ENCODE peak calls at places on chromosomes 12 and 14, in nine cellular contexts. S, G, R, T, V, L, C, E and J are unnamed samples.

GRCh38 chr12:100382327-100382726 is 25.5 kb downstream of the SLC17A8 start:
- DNase-seq in C (no peak), T (no peak), S (no peak), V (peak; percentile 35), E (no peak), G (no peak), L (no peak), R (no peak), J (no peak)

GRCh38 chr14:106843951-106844483 is 1317.6 kb downstream of the TMEM121 start:
- DNase-seq in G (peak; percentile 19), R (no peak), L (no peak), V (peak; percentile 57), C (peak; percentile 65), T (no peak), S (peak; percentile 13), E (peak; percentile 63), J (peak; percentile 33)

GRCh38 chr14:38404100-38404541 is 148.2 kb upstream of the CLEC14A start:
- DNase-seq in E (no peak), V (peak; percentile 57), L (no peak), R (peak; percentile 88), C (no peak), T (no peak), G (no peak), S (no peak), J (no peak)

GRCh38 chr12:115599251-115599811 is 678.2 kb downstream of the MED13L start:
- DNase-seq in S (no peak), E (no peak), L (peak; percentile 66), T (no peak), G (peak; percentile 54), C (no peak), R (peak; percentile 62), V (no peak), J (no peak)

GRCh38 chr12:106541201-106541600 is 41.6 kb upstream of the RFX4 start:
- DNase-seq in R (no peak), T (no peak), C (no peak), E (no peak), V (no peak), G (no peak), L (no peak), S (no peak), J (no peak)

GRCh38 chr14:61484826-61485584 is 163.6 kb downstream of the PRKCH start:
- DNase-seq in R (no peak), S (peak; percentile 60), C (peak; percentile 74), E (peak; percentile 65), G (no peak), T (no peak), V (peak; percentile 39), L (no peak), J (no peak)

GRCh38 chr14:94746131-94746530 is 23.8 kb downstream of the GSC start:
- DNase-seq in T (no peak), V (no peak), L (no peak), G (no peak), R (no peak), S (no peak), C (no peak), E (no peak), J (no peak)

GRCh38 chr12:51397670-51398069 is 6.5 kb upstream of the GALNT6 start:
- DNase-seq in C (no peak), E (no peak), G (no peak), V (no peak), T (no peak), S (no peak), R (no peak), L (no peak), J (no peak)

GRCh38 chr14:53791116-53791515 is 165.5 kb downstream of the BMP4 start:
- DNase-seq in R (no peak), T (no peak), L (no peak), G (no peak), E (no peak), C (no peak), S (no peak), V (no peak), J (no peak)

GRCh38 chr12:750356-751191 is 1.8 kb upstream of the WNK1 start:
- DNase-seq in S (peak; percentile 26), T (no peak), G (no peak), R (no peak), C (no peak), E (no peak), L (no peak), V (no peak), J (no peak)

GRCh38 chr12:107760207-107760816 is 625 bp downstream of the PRDM4 start:
- DNase-seq in G (peak; percentile 6), C (peak; percentile 16), E (peak; percentile 13), V (peak; percentile 33), R (no peak), L (peak; percentile 69), T (peak; percentile 48), S (peak; percentile 58), J (no peak)

GRCh38 chr14:99258884-99259283 is 13.1 kb downstream of the BCL11B start:
- DNase-seq in V (no peak), G (no peak), E (no peak), R (no peak), C (no peak), T (no peak), S (no peak), L (no peak), J (no peak)

GRCh38 chr14:59347915-59348314 is 117.3 kb downstream of the GPR135 start:
- DNase-seq in L (no peak), V (no peak), T (no peak), C (no peak), R (no peak), E (no peak), G (no peak), S (no peak), J (no peak)

GRCh38 chr12:27865421-27865820 is 85.4 kb upstream of the MANSC4 start:
- DNase-seq in V (no peak), G (no peak), T (no peak), E (no peak), R (peak; percentile 70), C (no peak), L (no peak), S (no peak), J (no peak)

GRCh38 chr12:132907216-132907615 is 19.8 kb upstream of the CHFR start:
- DNase-seq in R (no peak), T (no peak), E (no peak), L (no peak), S (no peak), V (no peak), G (no peak), C (no peak), J (no peak)
- H3K9me3 ChIP-seq in R (peaks cover 6% of the 10 kb centered on the region), T (no peaks in the 10 kb centered on the region), E (no peaks in the 10 kb centered on the region), L (no peaks in the 10 kb centered on the region), S (no peaks in the 10 kb centered on the region), V (peaks cover 16% of the 10 kb centered on the region), G (peaks cover 15% of the 10 kb centered on the region), C (peaks cover 14% of the 10 kb centered on the region), J (peaks cover 9% of the 10 kb centered on the region)

GRCh38 chr14:49972199-49972671 is 79.4 kb downstream of the ARF6 start:
- DNase-seq in S (no peak), T (no peak), C (peak; percentile 49), V (peak; percentile 90), L (no peak), E (peak; percentile 33), G (peak; percentile 53), R (peak; percentile 66), J (no peak)

GRCh38 chr14:49977126-49977841 is 84.4 kb downstream of the ARF6 start:
- DNase-seq in V (no peak), C (no peak), S (no peak), G (no peak), E (no peak), R (no peak), L (no peak), T (no peak), J (no peak)

GRCh38 chr14:49975286-49975685 is 82.4 kb downstream of the ARF6 start:
- DNase-seq in V (peak; percentile 96), L (no peak), T (no peak), G (no peak), R (peak; percentile 96), S (no peak), C (no peak), E (no peak), J (peak; percentile 70)

GRCh38 chr14:49972840-49973239 is 80.0 kb downstream of the ARF6 start:
- DNase-seq in V (peak; percentile 97), E (peak; percentile 27), S (no peak), C (peak; percentile 57), G (no peak), L (no peak), R (peak; percentile 93), T (no peak), J (peak; percentile 84)

GRCh38 chr14:49975799-49976198 is 82.9 kb downstream of the ARF6 start:
- DNase-seq in G (no peak), R (no peak), C (no peak), L (no peak), V (peak; percentile 40), E (no peak), S (no peak), T (no peak), J (no peak)
- H3K36me3 ChIP-seq in G (no peaks in the 10 kb centered on the region), R (no peaks in the 10 kb centered on the region), C (no peaks in the 10 kb centered on the region), L (no peaks in the 10 kb centered on the region), V (no peaks in the 10 kb centered on the region), E (no peaks in the 10 kb centered on the region), S (no peaks in the 10 kb centered on the region), T (no peaks in the 10 kb centered on the region), J (no peaks in the 10 kb centered on the region)

DNA sequence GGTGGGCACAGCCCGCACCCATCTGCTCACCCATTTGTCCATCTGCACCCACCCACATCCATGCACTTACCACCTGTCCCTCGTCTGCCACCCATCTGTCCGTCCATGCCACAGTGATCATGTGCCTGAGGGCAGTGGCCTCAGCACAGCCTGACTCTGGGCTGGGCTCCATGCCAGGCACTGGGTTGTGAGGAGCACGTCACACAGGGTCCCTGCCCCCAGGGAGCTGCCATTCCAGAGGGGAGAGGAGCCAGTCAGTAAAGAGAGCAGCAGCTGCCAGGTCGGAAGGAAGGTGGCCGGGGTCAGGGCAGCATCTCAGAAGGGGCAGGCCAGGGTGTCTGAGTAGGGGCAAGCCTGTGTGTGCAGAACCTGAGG is 43.6 kb downstream of the FBRSL1 start:
- DNase-seq in E (no peak), T (no peak), R (no peak), S (no peak), L (no peak), C (no peak), G (no peak), V (no peak), J (no peak)
- H3K9me3 ChIP-seq in E (no peaks in the 10 kb centered on the region), T (no peaks in the 10 kb centered on the region), R (no peaks in the 10 kb centered on the region), S (no peaks in the 10 kb centered on the region), L (no peaks in the 10 kb centered on the region), C (no peaks in the 10 kb centered on the region), G (no peaks in the 10 kb centered on the region), V (no peaks in the 10 kb centered on the region), J (peaks cover 2% of the 10 kb centered on the region)

GRCh38 chr14:50425105-50425504 is 28.4 kb upstream of the CDKL1 start:
- DNase-seq in V (no peak), C (no peak), L (no peak), E (no peak), S (no peak), T (no peak), G (no peak), R (no peak), J (no peak)

GRCh38 chr14:50425816-50426215 is 29.1 kb upstream of the CDKL1 start:
- DNase-seq in V (no peak), R (peak; percentile 88), S (no peak), L (no peak), T (no peak), G (no peak), E (no peak), C (no peak), J (no peak)

GRCh38 chr14:50421499-50421898 is 24.8 kb upstream of the CDKL1 start:
- DNase-seq in C (no peak), V (no peak), T (no peak), R (no peak), L (no peak), E (no peak), S (no peak), G (no peak), J (no peak)

GRCh38 chr14:50417853-50418252 is 21.2 kb upstream of the CDKL1 start:
- DNase-seq in C (no peak), G (no peak), R (no peak), T (no peak), E (no peak), S (no peak), V (no peak), L (no peak), J (no peak)

GRCh38 chr14:50423529-50423928 is 26.8 kb upstream of the CDKL1 start:
- DNase-seq in T (no peak), E (no peak), G (no peak), C (no peak), L (no peak), R (no peak), V (no peak), S (no peak), J (no peak)
- H3K36me3 ChIP-seq in T (peaks cover 15% of the 10 kb centered on the region), E (peaks cover 15% of the 10 kb centered on the region), G (no peaks in the 10 kb centered on the region), C (peaks cover 3% of the 10 kb centered on the region), L (peaks cover 3% of the 10 kb centered on the region), R (peaks cover 34% of the 10 kb centered on the region), V (peaks cover 27% of the 10 kb centered on the region), S (peaks cover 89% of the 10 kb centered on the region), J (peaks cover 58% of the 10 kb centered on the region)